ENCODE peak calls at places on chromosomes 11 and 22, in six cellular contexts. F is HCT116, H is hepatocyte, G is OCI-LY7, P is BE2C, V is adipocyte. I is an unnamed sample.
A peak's percentile ranks its signal among the peaks of the same experiment; 100 is the strongest.

GRCh38 chr22:36860017-36860416 is 789 bp upstream of the NCF4 start:
- DNase-seq in H (no peak), F (no peak), V (no peak), G (peak; percentile 43), P (no peak), I (no peak)

GRCh38 chr22:43159484-43160178 is 8.3 kb downstream of the TSPO start:
- DNase-seq in H (no peak), V (peak; percentile 26), G (no peak), P (peak; percentile 47), F (no peak), I (peak; percentile 66)

GRCh38 chr11:48669146-48669545 is 180.6 kb downstream of the OR4A47 start:
- DNase-seq in G (no peak), H (no peak), V (no peak), P (no peak), F (no peak), I (no peak)

GRCh38 chr22:42893366-42894150 is 36.5 kb upstream of the ARFGAP3 start:
- DNase-seq in V (no peak), H (no peak), G (no peak), P (no peak), F (no peak), I (no peak)

GRCh38 chr22:44396727-44397722 is 84.3 kb upstream of the SHISAL1 start:
- DNase-seq in F (no peak), G (no peak), V (no peak), H (no peak), P (peak; percentile 2), I (no peak)

GRCh38 chr22:42721045-42721434 is 370 bp upstream of the A4GALT start:
- DNase-seq in V (peak; percentile 40), F (no peak), P (no peak), H (no peak), G (no peak), I (no peak)

GRCh38 chr11:76857776-76858461 is 2.8 kb upstream of the ACER3 start:
- DNase-seq in V (no peak), F (no peak), P (no peak), G (no peak), H (no peak), I (no peak)

GRCh38 chr11:32090774-32091370 is at the start of gene RCN1:
- DNase-seq in G (no peak), V (peak; percentile 94), H (peak; percentile 90), P (peak; percentile 68), F (no peak), I (peak; percentile 98)

GRCh38 chr11:105611837-105612480 is 2.1 kb downstream of the GRIA4 start:
- DNase-seq in V (no peak), H (no peak), P (no peak), F (no peak), G (no peak), I (no peak)

GRCh38 chr11:63020671-63021255 is 5.1 kb upstream of the SLC22A8 start:
- DNase-seq in P (no peak), F (peak; percentile 56), G (no peak), H (no peak), V (no peak), I (peak; percentile 47)

GRCh38 chr11:67638535-67639437 is 777 bp downstream of the TBX10 start:
- DNase-seq in V (no peak), H (no peak), F (no peak), G (no peak), P (no peak), I (no peak)

GRCh38 chr11:45110562-45110961 is 35.9 kb upstream of the PRDM11 start:
- DNase-seq in P (peak; percentile 34), H (peak; percentile 85), G (peak; percentile 74), V (peak; percentile 92), F (peak; percentile 64), I (peak; percentile 92)

GRCh38 chr11:10117709-10118341 is 176.2 kb downstream of the SBF2 start:
- DNase-seq in F (no peak), V (peak; percentile 81), H (no peak), P (no peak), G (no peak), I (no peak)

GRCh38 chr22:49734882-49735281 is 92.8 kb downstream of the BRD1 start:
- DNase-seq in F (no peak), P (no peak), H (no peak), V (no peak), G (no peak), I (no peak)

GRCh38 chr11:66002648-66003225 is 434 bp downstream of the BANF1 start:
- DNase-seq in V (peak; percentile 74), P (no peak), F (no peak), G (no peak), H (no peak), I (no peak)

GRCh38 chr11:115912484-115912945 is 408.3 kb upstream of the CADM1 start:
- DNase-seq in G (peak; percentile 82), V (no peak), P (peak; percentile 27), F (no peak), H (peak; percentile 48), I (no peak)

GRCh38 chr11:126029237-126029636 is 33.4 kb downstream of the CDON start:
- DNase-seq in G (no peak), F (no peak), V (no peak), H (no peak), P (no peak), I (no peak)

GRCh38 chr22:19962246-19962908 is 20.8 kb upstream of the TXNRD2 start:
- DNase-seq in P (peak; percentile 98), V (peak; percentile 85), G (peak; percentile 90), H (peak; percentile 94), F (peak; percentile 79), I (peak; percentile 96)

GRCh38 chr11:105092255-105093239 is 47.0 kb downstream of the CARD18 start:
- DNase-seq in P (no peak), V (peak; percentile 15), F (no peak), G (no peak), H (no peak), I (no peak)

GRCh38 chr11:69542314-69543168 is 61.1 kb downstream of the LINC01488 start:
- DNase-seq in F (no peak), P (no peak), G (no peak), H (peak; percentile 2), V (no peak), I (no peak)

GRCh38 chr11:119299416-119299815 is 17.5 kb downstream of the MCAM start:
- DNase-seq in V (no peak), G (no peak), H (no peak), F (no peak), P (no peak), I (no peak)

GRCh38 chr11:119295178-119295577 is 21.8 kb downstream of the MCAM start:
- DNase-seq in G (peak; percentile 26), F (no peak), P (no peak), V (peak; percentile 20), H (no peak), I (no peak)

GRCh38 chr11:119298726-119299125 is 18.2 kb downstream of the MCAM start:
- DNase-seq in G (no peak), V (no peak), H (no peak), P (no peak), F (no peak), I (no peak)

GRCh38 chr11:119300198-119300964 is 16.5 kb downstream of the MCAM start:
- DNase-seq in G (no peak), H (no peak), P (no peak), F (no peak), V (no peak), I (no peak)

GRCh38 chr11:119297938-119298337 is 19.0 kb downstream of the MCAM start:
- DNase-seq in F (no peak), H (no peak), P (no peak), V (no peak), G (no peak), I (no peak)
- H3K9me3 ChIP-seq in F (no peaks in the 10 kb centered on the region), H (no peaks in the 10 kb centered on the region), P (no peaks in the 10 kb centered on the region), V (no peaks in the 10 kb centered on the region), G (no peaks in the 10 kb centered on the region), I (no peaks in the 10 kb centered on the region)

GRCh38 chr11:85040166-85040565 is 587.0 kb downstream of the DLG2 start:
- DNase-seq in P (no peak), G (no peak), V (peak; percentile 21), F (no peak), H (no peak), I (no peak)

DNA sequence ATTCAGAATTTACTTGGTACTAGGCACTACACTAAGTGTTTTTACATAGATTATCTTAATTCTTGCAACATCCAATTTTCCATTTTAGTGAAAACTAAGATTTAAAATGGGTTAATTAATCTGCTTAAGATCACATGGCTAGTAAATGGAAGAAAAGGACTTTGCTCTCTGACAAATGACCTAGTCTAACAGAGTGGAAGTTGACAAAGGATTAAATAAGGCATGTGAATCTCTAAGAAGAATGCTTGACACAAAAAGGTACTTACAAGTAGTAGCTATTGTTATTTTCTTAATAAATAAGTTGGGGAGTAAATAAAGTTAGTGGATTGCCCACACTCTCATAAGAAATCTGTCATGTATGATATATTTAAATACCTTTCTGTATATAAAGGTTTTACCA is 584.8 kb downstream of the DLG2 start:
- DNase-seq in H (no peak), F (no peak), V (no peak), G (no peak), P (no peak), I (no peak)
- H3K4me1 ChIP-seq in H (no peaks in the 10 kb centered on the region), F (no peaks in the 10 kb centered on the region), V (no peaks in the 10 kb centered on the region), G (no peaks in the 10 kb centered on the region), P (no peaks in the 10 kb centered on the region), I (no peaks in the 10 kb centered on the region)

GRCh38 chr11:121445071-121445768 is 6.9 kb upstream of the SORL1 start:
- DNase-seq in P (no peak), F (no peak), H (no peak), V (no peak), G (peak; percentile 67), I (no peak)
- H3K4me3 ChIP-seq in P (no peak overlapping the region), F (no peak overlapping the region), H (no peak overlapping the region), V (no peak overlapping the region), G (peak overlapping the region; percentile 60), I (no peak overlapping the region)

DNA sequence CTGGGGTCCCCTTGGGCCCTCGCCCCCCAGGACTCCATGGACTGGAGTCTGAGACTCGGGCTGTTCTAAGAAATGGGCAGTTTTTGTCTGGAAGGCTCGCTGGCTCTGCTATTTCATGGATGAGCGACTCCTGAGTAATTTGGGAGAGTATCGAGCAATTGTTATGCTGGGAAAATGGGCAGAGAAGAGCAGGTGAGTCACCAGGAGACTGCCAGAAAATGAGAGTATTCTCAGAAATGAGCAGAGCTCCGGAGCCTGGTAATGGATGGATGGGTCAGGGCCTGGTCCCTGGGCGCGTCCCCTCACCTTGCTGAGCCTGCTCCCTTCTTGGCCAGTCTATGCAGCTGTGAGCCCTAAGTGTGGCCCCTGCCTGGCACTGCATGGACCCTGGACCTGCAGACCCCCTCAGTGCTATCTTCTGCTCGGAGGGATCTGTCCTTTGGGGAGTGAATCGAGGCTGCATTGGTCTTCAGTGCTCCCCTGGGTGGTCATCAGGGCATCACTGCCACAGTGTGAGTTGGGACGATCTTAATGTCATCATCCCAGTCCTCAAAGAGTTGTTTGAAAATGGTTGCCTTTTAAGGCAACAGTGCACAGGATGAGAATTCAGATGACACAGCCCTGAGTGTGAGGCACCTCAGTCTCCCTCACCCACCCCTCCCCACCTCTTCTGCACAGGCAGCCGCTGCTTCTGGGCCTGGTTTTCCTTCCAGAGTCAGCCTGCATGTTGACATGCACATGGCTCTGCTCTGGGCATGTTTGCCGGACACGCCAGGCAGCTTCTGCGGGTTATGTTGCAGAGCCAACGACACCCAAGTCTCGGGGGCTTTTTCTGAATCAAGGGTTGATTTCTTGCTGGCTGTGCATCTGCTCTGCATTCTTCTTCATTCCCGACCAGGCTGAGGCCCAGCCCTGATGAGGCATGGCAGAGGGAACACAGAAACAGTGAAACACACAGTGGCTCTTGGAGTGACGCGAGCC is 519.0 kb downstream of the TBC1D22A start:
- DNase-seq in H (no peak), G (no peak), F (no peak), P (no peak), V (no peak), I (no peak)
- H3K9me3 ChIP-seq in H (no peaks in the 10 kb centered on the region), G (no peaks in the 10 kb centered on the region), F (no peaks in the 10 kb centered on the region), P (no peaks in the 10 kb centered on the region), V (no peaks in the 10 kb centered on the region), I (no peaks in the 10 kb centered on the region)

GRCh38 chr11:78312712-78313111 is 104.9 kb downstream of the GAB2 start:
- DNase-seq in H (no peak), P (no peak), F (no peak), V (no peak), G (no peak), I (no peak)
- H3K4me1 ChIP-seq in H (peaks cover 19% of the 10 kb centered on the region), P (peaks cover 18% of the 10 kb centered on the region), F (peaks cover 5% of the 10 kb centered on the region), V (peaks cover 47% of the 10 kb centered on the region), G (no peaks in the 10 kb centered on the region), I (peaks cover 15% of the 10 kb centered on the region)